ENCODE peak calls at places on chromosome 12, in five cellular contexts. E is fibroblast of lung, V is endothelial cell of umbilical vein, G is stomach, U is heart right ventricle. B is an unnamed sample.

GRCh38 chr12:11081987-11082386 is 10.1 kb downstream of the TAS2R43 start:
- DNase-seq in E (no peak), V (no peak), G (no peak), U (no peak), B (no peak)

GRCh38 chr12:86331457-86331856 is 75.3 kb upstream of the MGAT4C start:
- DNase-seq in E (no peak), V (no peak), G (no peak), U (no peak), B (no peak)

GRCh38 chr12:59736786-59737185 is 141.0 kb downstream of the SLC16A7 start:
- DNase-seq in E (peak; percentile 91), V (peak; percentile 64), G (no peak), U (no peak), B (no peak)

GRCh38 chr12:28887591-28887990 is 261.5 kb upstream of the FAR2 start:
- DNase-seq in E (peak; percentile 52), V (no peak), G (no peak), U (no peak), B (no peak)

GRCh38 chr12:46209165-46209564 is 59.7 kb downstream of the SLC38A1 start:
- DNase-seq in E (peak; percentile 36), V (no peak), G (no peak), U (no peak), B (no peak)

GRCh38 chr12:68267892-68268396 is 14.5 kb upstream of the IL22 start:
- DNase-seq in E (peak; percentile 84), V (no peak), G (no peak), U (no peak), B (no peak)

GRCh38 chr12:43079481-43079880 is 472.5 kb downstream of the ADAMTS20 start:
- DNase-seq in E (peak; percentile 22), V (peak; percentile 85), G (no peak), U (no peak), B (no peak)

GRCh38 chr12:31215521-31216232 is 110.3 kb downstream of the SINHCAF start:
- DNase-seq in E (no peak), V (no peak), G (no peak), U (peak; percentile 49), B (no peak)

GRCh38 chr12:103043531-103044445 is 86.3 kb downstream of the ASCL1 start:
- DNase-seq in E (no peak), V (no peak), G (no peak), U (no peak), B (no peak)

DNA sequence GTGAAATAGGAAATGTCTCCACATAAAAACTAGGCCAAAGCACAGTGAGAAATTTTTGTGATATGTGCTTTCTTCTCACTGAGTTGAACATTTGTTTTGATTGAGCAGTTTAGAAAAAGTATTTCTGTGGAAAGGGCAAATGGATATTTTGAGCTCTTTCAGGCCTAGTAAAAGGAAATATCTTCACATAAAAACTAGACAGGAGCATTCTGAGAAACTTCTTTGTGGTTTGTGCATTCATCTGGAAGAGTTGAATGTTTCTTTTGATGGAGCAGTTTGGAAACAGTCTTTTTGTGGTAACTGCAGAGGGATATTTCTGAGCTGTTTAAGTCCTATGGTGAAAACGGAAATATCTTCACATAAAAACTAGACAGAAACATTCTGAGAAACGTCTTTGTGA is 582.7 kb upstream of the ALG10B start:
- DNase-seq in E (no peak), V (no peak), G (no peak), U (no peak), B (no peak)
- H3K9me3 ChIP-seq in E (no peaks in the 10 kb centered on the region), V (no peaks in the 10 kb centered on the region), G (peaks cover 8% of the 10 kb centered on the region), U (peaks cover 71% of the 10 kb centered on the region), B (peaks cover 7% of the 10 kb centered on the region)

DNA sequence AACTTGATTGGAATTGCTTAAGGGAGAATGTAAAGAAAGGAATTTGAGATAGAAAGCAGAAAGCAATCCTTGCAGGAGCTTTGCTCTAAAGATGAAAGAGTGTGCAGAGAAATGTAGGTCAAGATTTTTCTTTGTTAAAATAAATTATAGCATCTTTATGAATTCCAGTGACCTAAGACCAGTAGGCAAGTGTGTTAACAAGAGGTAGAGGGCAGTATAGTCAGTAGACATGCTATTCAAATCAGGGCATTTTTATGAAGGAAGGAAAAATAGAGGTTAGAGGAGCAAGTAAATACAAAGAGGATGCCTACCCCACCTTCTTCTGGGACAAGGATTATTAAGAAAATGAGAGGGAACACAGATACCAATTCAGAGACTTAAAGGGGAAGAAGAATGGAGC is 148.5 kb downstream of the PLCZ1 start:
- DNase-seq in E (no peak), V (no peak), G (no peak), U (no peak), B (no peak)
- TF ChIP-seq CTCF in E (peak; percentile 11), V (no peak), G (no peak), U (no peak), B (no peak)

GRCh38 chr12:120051535-120051934 is 62.5 kb downstream of the BICDL1 start:
- DNase-seq in E (no peak), V (no peak), G (no peak), U (no peak), B (no peak)

GRCh38 chr12:120055639-120056038 is 60.9 kb downstream of the RAB35 start:
- DNase-seq in E (no peak), V (no peak), G (no peak), U (no peak), B (no peak)

GRCh38 chr12:120056739-120057138 is 59.8 kb downstream of the RAB35 start:
- DNase-seq in E (no peak), V (no peak), G (no peak), U (no peak), B (no peak)

GRCh38 chr12:120055231-120055630 is 61.3 kb downstream of the RAB35 start:
- DNase-seq in E (peak; percentile 9), V (no peak), G (no peak), U (no peak), B (no peak)

GRCh38 chr12:120054293-120054692 is 62.3 kb downstream of the RAB35 start:
- DNase-seq in E (no peak), V (no peak), G (no peak), U (no peak), B (no peak)
- H3K9me3 ChIP-seq in E (no peaks in the 10 kb centered on the region), V (no peaks in the 10 kb centered on the region), G (no peaks in the 10 kb centered on the region), U (no peaks in the 10 kb centered on the region), B (no peaks in the 10 kb centered on the region)

DNA sequence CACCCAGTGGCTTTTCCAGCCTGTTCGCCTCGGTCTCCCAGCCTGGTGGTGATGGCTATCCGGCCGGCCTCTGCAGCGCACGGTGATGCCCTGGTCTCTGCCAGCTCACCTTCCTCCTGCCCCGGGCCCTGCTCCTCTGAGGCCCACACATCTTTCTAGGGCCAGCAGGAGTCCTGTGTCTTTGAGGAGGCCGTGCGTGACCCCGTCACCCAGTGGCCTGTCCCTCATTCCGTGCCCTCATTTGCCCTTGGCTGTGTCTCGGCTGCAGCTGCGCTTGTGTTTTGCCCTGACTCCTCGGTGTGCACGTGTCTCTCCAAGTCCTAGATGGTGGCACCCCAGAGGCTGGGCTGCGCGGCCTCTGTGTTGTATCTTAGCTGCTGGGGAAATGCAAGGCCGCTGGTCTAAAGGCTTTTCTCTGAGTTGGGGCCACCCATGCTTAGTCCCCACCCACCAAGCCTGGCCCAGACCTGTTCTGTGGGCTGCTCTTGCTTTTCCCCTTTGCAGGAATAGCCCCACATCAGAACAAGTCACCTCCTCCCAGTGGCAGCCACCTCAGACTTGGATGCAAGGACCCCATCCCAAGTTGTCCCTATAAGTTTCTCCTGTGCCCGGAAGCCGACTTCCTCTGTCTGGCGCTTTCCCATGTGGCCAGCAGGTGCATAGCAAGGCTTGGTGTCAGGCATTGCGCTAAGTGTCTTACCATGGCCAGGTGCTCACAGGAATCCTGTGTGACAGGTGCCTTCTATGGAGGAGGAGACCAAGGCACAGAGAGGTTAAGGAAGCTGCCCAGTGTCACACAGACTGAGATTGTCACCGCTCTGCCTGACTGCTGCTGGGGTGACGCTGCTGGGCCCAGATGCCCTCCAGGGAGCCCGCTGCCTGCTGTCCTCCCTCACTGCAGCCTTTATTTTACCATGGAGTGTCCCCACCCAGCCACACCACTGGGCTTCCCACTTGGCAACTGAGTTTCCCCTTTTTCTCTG is 64.5 kb downstream of the TSPAN9 start:
- DNase-seq in E (no peak), V (no peak), G (no peak), U (no peak), B (no peak)
- TF ChIP-seq CTCF in E (no peak), V (no peak), G (no peak), U (no peak), B (no peak)

GRCh38 chr12:90854136-90854689 is 100.8 kb downstream of the CCER1 start:
- DNase-seq in E (peak; percentile 42), V (peak; percentile 60), G (no peak), U (peak; percentile 26), B (no peak)
- H3K9me3 ChIP-seq in E (no peaks in the 10 kb centered on the region), V (no peaks in the 10 kb centered on the region), G (no peaks in the 10 kb centered on the region), U (no peaks in the 10 kb centered on the region), B (no peaks in the 10 kb centered on the region)

GRCh38 chr12:121209629-121210572 is at the start of gene P2RX4:
- DNase-seq in E (peak; percentile 63), V (peak; percentile 76), G (peak; percentile 88), U (peak; percentile 77), B (peak; percentile 92)
- TF ChIP-seq CTCF in E (no peak), V (peak; percentile 16), G (peak; percentile 26), U (no peak), B (peak; percentile 38)

GRCh38 chr12:76520348-76520747 is 39.2 kb downstream of the OSBPL8 start:
- DNase-seq in E (no peak), V (peak; percentile 45), G (no peak), U (no peak), B (no peak)
- H3K9me3 ChIP-seq in E (no peaks in the 10 kb centered on the region), V (no peaks in the 10 kb centered on the region), G (no peaks in the 10 kb centered on the region), U (no peaks in the 10 kb centered on the region), B (no peaks in the 10 kb centered on the region)

GRCh38 chr12:124517260-124518050 is 50.0 kb downstream of the NCOR2 start:
- DNase-seq in E (peak; percentile 58), V (peak; percentile 79), G (peak; percentile 92), U (peak; percentile 83), B (peak; percentile 74)
- TF ChIP-seq CTCF in E (no peak), V (no peak), G (no peak), U (no peak), B (no peak)

GRCh38 chr12:34398706-34399630 is 376.7 kb downstream of the ALG10 start:
- DNase-seq in E (no peak), V (no peak), G (peak; percentile 16), U (peak; percentile 1), B (peak; percentile 27)

GRCh38 chr12:34400986-34401658 is 378.8 kb downstream of the ALG10 start:
- DNase-seq in E (no peak), V (no peak), G (peak; percentile 9), U (no peak), B (peak; percentile 11)

GRCh38 chr12:34399631-34400422 is 377.5 kb downstream of the ALG10 start:
- DNase-seq in E (no peak), V (no peak), G (peak; percentile 20), U (peak; percentile 1), B (peak; percentile 31)

GRCh38 chr12:34401659-34402227 is 379.4 kb downstream of the ALG10 start:
- DNase-seq in E (no peak), V (no peak), G (peak; percentile 15), U (no peak), B (peak; percentile 10)

DNA sequence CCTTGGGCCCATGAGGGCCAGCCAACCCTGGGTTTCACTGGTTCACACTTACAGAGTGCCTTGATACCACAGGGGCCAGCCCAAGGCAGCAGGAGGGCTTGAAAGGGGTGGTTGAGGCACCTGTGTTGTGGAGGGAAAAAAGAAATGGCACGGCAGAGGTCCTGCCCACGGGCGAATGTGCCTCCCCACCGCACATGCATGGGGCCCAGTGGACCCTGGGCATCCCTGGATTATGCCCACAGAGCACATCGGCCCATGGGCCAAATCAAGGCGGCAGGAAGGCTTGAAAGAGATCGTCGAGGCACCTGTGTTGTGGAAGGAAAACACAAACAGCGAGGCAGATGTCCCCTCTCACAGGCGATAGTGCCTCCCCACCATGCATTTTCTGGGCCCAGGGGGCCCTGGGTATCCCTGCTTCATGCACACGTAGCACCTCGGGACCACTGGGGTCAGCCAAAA is 378.2 kb downstream of the ALG10 start:
- DNase-seq in E (no peak), V (no peak), G (peak; percentile 15), U (no peak), B (peak; percentile 42)
- H3K9me3 ChIP-seq in E (no peaks in the 10 kb centered on the region), V (peaks cover 3% of the 10 kb centered on the region), G (peaks cover 96% of the 10 kb centered on the region), U (peaks cover 8% of the 10 kb centered on the region), B (no peaks in the 10 kb centered on the region)

B was measured in right lobe of liver.